ENCODE peak calls at places on chromosomes 1 and 21, in four cellular contexts. One of them, this sample, is unnamed.

GRCh38 chr1:208541225-208541855 is 297.2 kb upstream of the PLXNA2 start:
- DNase-seq in NCI-H2171 treated with DMSO at 0.1 percent for 48 hours: no peak
- DNase-seq in NCI-H446 treated with DMSO at 0.1 percent for 48 hours: peak
- DNase-seq in LNCaP clone FGC: no peak
- DNase-seq in this sample: no peak

GRCh38 chr1:63892632-63893395 is 119.0 kb downstream of the ROR1 start:
- DNase-seq in NCI-H2171 treated with DMSO at 0.1 percent for 48 hours: peak
- DNase-seq in NCI-H446 treated with DMSO at 0.1 percent for 48 hours: peak
- DNase-seq in LNCaP clone FGC: no peak
- DNase-seq in this sample: no peak

GRCh38 chr1:64624446-64624766 is 120.5 kb upstream of the RAVER2 start:
- DNase-seq in NCI-H2171 treated with DMSO at 0.1 percent for 48 hours: peak
- DNase-seq in NCI-H446 treated with DMSO at 0.1 percent for 48 hours: no peak
- DNase-seq in LNCaP clone FGC: no peak
- DNase-seq in this sample: no peak

GRCh38 chr1:4075436-4076225 is 175.6 kb upstream of the C1orf174 start:
- DNase-seq in NCI-H2171 treated with DMSO at 0.1 percent for 48 hours: no peak
- DNase-seq in NCI-H446 treated with DMSO at 0.1 percent for 48 hours: no peak
- DNase-seq in LNCaP clone FGC: no peak
- DNase-seq in this sample: no peak

GRCh38 chr1:155126494-155127104 is 1.1 kb upstream of the EFNA1 start:
- DNase-seq in NCI-H2171 treated with DMSO at 0.1 percent for 48 hours: peak
- DNase-seq in NCI-H446 treated with DMSO at 0.1 percent for 48 hours: no peak
- DNase-seq in LNCaP clone FGC: no peak
- DNase-seq in this sample: peak

GRCh38 chr21:38289697-38290096 is 32.9 kb downstream of the KCNJ15 start:
- DNase-seq in NCI-H2171 treated with DMSO at 0.1 percent for 48 hours: no peak
- DNase-seq in NCI-H446 treated with DMSO at 0.1 percent for 48 hours: no peak
- DNase-seq in LNCaP clone FGC: no peak
- DNase-seq in this sample: no peak

GRCh38 chr1:171110485-171111340 is 20.0 kb downstream of the FMO3 start:
- DNase-seq in NCI-H2171 treated with DMSO at 0.1 percent for 48 hours: no peak
- DNase-seq in NCI-H446 treated with DMSO at 0.1 percent for 48 hours: no peak
- DNase-seq in LNCaP clone FGC: no peak
- DNase-seq in this sample: no peak

GRCh38 chr1:48048064-48048463 is 50.9 kb upstream of the TRABD2B start:
- DNase-seq in NCI-H2171 treated with DMSO at 0.1 percent for 48 hours: no peak
- DNase-seq in NCI-H446 treated with DMSO at 0.1 percent for 48 hours: no peak
- DNase-seq in LNCaP clone FGC: no peak
- DNase-seq in this sample: peak

GRCh38 chr1:63981408-63981773 is 207.6 kb downstream of the ROR1 start:
- DNase-seq in NCI-H2171 treated with DMSO at 0.1 percent for 48 hours: no peak
- DNase-seq in NCI-H446 treated with DMSO at 0.1 percent for 48 hours: no peak
- DNase-seq in LNCaP clone FGC: no peak
- DNase-seq in this sample: no peak

GRCh38 chr21:28538987-28539622 is 453.6 kb downstream of the LTN1 start:
- DNase-seq in NCI-H2171 treated with DMSO at 0.1 percent for 48 hours: no peak
- DNase-seq in NCI-H446 treated with DMSO at 0.1 percent for 48 hours: no peak
- DNase-seq in LNCaP clone FGC: peak
- DNase-seq in this sample: no peak

GRCh38 chr1:246219508-246220030 is 287.5 kb downstream of the SMYD3 start:
- DNase-seq in NCI-H2171 treated with DMSO at 0.1 percent for 48 hours: peak
- DNase-seq in NCI-H446 treated with DMSO at 0.1 percent for 48 hours: no peak
- DNase-seq in LNCaP clone FGC: no peak
- DNase-seq in this sample: peak

GRCh38 chr1:87219141-87219540 is 109.5 kb upstream of the LMO4 start:
- DNase-seq in NCI-H2171 treated with DMSO at 0.1 percent for 48 hours: no peak
- DNase-seq in NCI-H446 treated with DMSO at 0.1 percent for 48 hours: no peak
- DNase-seq in LNCaP clone FGC: no peak
- DNase-seq in this sample: no peak